ENCODE peak calls at places on chromosomes 4 and X, in nine cellular contexts. X is activated CD4-positive, alpha-beta memory T cell treated with anti-CD3 and anti-CD28 coated beads, Interleukin-2, amount 10 ng/mL, durations not matched to agents 7 days and 5 days; Y is AG04450; K is lung; T is stimulated activated CD4-positive, alpha-beta T cell treated with anti-CD3 and anti-CD28 coated beads, Interleukin-15, amount 100 ng/mL, for 1 hour; Z is GM13977; U is NCI-H2029; G is HTR-8/SVneo; F is AG20443. V is an unnamed sample.

GRCh38 chr4:36824682-36825081 is 419.9 kb upstream of the NWD2 start:
- DNase-seq in X (no peak), Y (no peak), K (no peak), T (no peak), Z (no peak), U (no peak), G (no peak), F (no peak), V (no peak)

GRCh38 chr4:108620933-108621905 is 843 bp downstream of the RPL34 start:
- DNase-seq in X (no peak), Y (no peak), K (no peak), T (no peak), Z (no peak), U (no peak), G (no peak), F (no peak), V (no peak)

GRCh38 chr4:25238052-25238451 is 4.2 kb downstream of the PI4K2B start:
- DNase-seq in X (no peak), Y (no peak), K (no peak), T (no peak), Z (no peak), U (no peak), G (no peak), F (no peak), V (no peak)

GRCh38 chr4:108794136-108794535 is 31.3 kb upstream of the ETNPPL start:
- DNase-seq in X (no peak), Y (no peak), K (no peak), T (no peak), Z (no peak), U (no peak), G (no peak), F (peak), V (no peak)

GRCh38 chr4:69194166-69194565 is 20.4 kb downstream of the UGT2B11 start:
- DNase-seq in X (no peak), Y (no peak), K (no peak), T (no peak), Z (no peak), U (no peak), G (no peak), F (no peak), V (no peak)

GRCh38 chr4:133641191-133641590 is 492.1 kb downstream of the PCDH10 start:
- DNase-seq in X (no peak), Y (no peak), K (no peak), T (no peak), Z (no peak), U (no peak), G (no peak), F (no peak), V (no peak)

GRCh38 chr4:145564540-145564939 is 54.6 kb upstream of the MMAA start:
- DNase-seq in X (no peak), Y (no peak), K (no peak), T (no peak), Z (no peak), U (no peak), G (no peak), F (no peak), V (no peak)

GRCh38 chr4:125283702-125284279 is 31.0 kb upstream of the FAT4 start:
- DNase-seq in X (no peak), Y (no peak), K (no peak), T (no peak), Z (peak), U (peak), G (peak), F (peak), V (no peak)

GRCh38 chr4:635851-636627 is 10.7 kb downstream of the PDE6B start:
- DNase-seq in X (no peak), Y (no peak), K (no peak), T (no peak), Z (no peak), U (no peak), G (no peak), F (no peak), V (no peak)

GRCh38 chr4:95508421-95508820 is 40.4 kb downstream of the UNC5C start:
- DNase-seq in X (no peak), Y (no peak), K (no peak), T (no peak), Z (no peak), U (no peak), G (no peak), F (no peak), V (no peak)

GRCh38 chrX:9611436-9612145 is 146.7 kb downstream of the TBL1X start:
- DNase-seq in X (no peak), Y (no peak), K (no peak), T (no peak), Z (peak), U (peak), G (no peak), F (no peak), V (no peak)

GRCh38 chrX:144275826-144276225 is 392.0 kb downstream of the UBE2NL start:
- DNase-seq in X (no peak), Y (no peak), K (no peak), T (no peak), Z (no peak), U (no peak), G (no peak), F (no peak), V (no peak)

GRCh38 chr4:88291003-88291402 is 6.6 kb upstream of the PPM1K start:
- DNase-seq in X (no peak), Y (no peak), K (no peak), T (no peak), Z (no peak), U (no peak), G (no peak), F (peak), V (no peak)